ENCODE peak calls at places on chromosomes 11 and 22, in five cellular contexts. R, G, O, U and J are unnamed samples.

GRCh38 chr11:122516686-122517085 is 138.8 kb upstream of the UBASH3B start:
- DNase-seq in R (no peak), G (no peak), O (no peak), U (no peak), J (no peak)

GRCh38 chr11:315516-315994 is 1.7 kb downstream of the IFITM1 start:
- DNase-seq in R (no peak), G (no peak), O (no peak), U (no peak), J (no peak)

GRCh38 chr11:783581-784015 is 6.3 kb downstream of the CEND1 start:
- DNase-seq in R (peak; percentile 94), G (no peak), O (peak; percentile 88), U (no peak), J (peak; percentile 44)

GRCh38 chr11:69919659-69920499 is 100.7 kb upstream of the FGF3 start:
- DNase-seq in R (no peak), G (no peak), O (no peak), U (no peak), J (no peak)

GRCh38 chr11:77126156-77126775 is 1.8 kb upstream of the MYO7A start:
- DNase-seq in R (no peak), G (no peak), O (peak; percentile 25), U (no peak), J (no peak)

GRCh38 chr22:29141078-29141688 is 64.5 kb upstream of the EMID1 start:
- DNase-seq in R (no peak), G (no peak), O (no peak), U (no peak), J (no peak)

GRCh38 chr11:69841859-69842698 is 22.9 kb upstream of the FGF3 start:
- DNase-seq in R (peak; percentile 35), G (no peak), O (no peak), U (no peak), J (no peak)

GRCh38 chr22:20663137-20663828 is 110.6 kb upstream of the SERPIND1 start:
- DNase-seq in R (no peak), G (no peak), O (no peak), U (no peak), J (no peak)

GRCh38 chr22:46842606-46843005 is 80.2 kb downstream of the TBC1D22A start:
- DNase-seq in R (no peak), G (no peak), O (no peak), U (no peak), J (no peak)

GRCh38 chr22:24393012-24393559 is 34.3 kb upstream of the ADORA2A start:
- DNase-seq in R (no peak), G (no peak), O (no peak), U (no peak), J (no peak)

GRCh38 chr22:45742866-45743450 is 71.3 kb downstream of the ATXN10 start:
- DNase-seq in R (no peak), G (no peak), O (no peak), U (no peak), J (peak; percentile 2)

GRCh38 chr11:66068154-66068821 is 1.8 kb upstream of the PACS1 start:
- DNase-seq in R (peak; percentile 85), G (peak; percentile 64), O (peak; percentile 59), U (peak; percentile 67), J (peak; percentile 38)

GRCh38 chr11:57205046-57205671 is 23.4 kb downstream of the LRRC55 start:
- DNase-seq in R (no peak), G (no peak), O (no peak), U (no peak), J (no peak)

GRCh38 chr11:36398261-36398953 is 102.3 kb downstream of the PRR5L start:
- DNase-seq in R (no peak), G (no peak), O (no peak), U (no peak), J (no peak)

GRCh38 chr11:85941380-85941973 is 86.3 kb downstream of the CCDC83 start:
- DNase-seq in R (peak; percentile 66), G (no peak), O (no peak), U (no peak), J (no peak)

GRCh38 chr11:71355266-71355665 is 92.9 kb downstream of the DHCR7 start:
- DNase-seq in R (no peak), G (no peak), O (no peak), U (no peak), J (no peak)

GRCh38 chr11:108313444-108313843 is 90.6 kb downstream of the ATM start:
- DNase-seq in R (no peak), G (no peak), O (no peak), U (no peak), J (no peak)

GRCh38 chr11:10784229-10785145 is 24.2 kb downstream of the EIF4G2 start:
- DNase-seq in R (peak; percentile 66), G (no peak), O (no peak), U (no peak), J (peak; percentile 8)

GRCh38 chr22:40441761-40442364 is 71.5 kb downstream of the SGSM3 start:
- DNase-seq in R (no peak), G (no peak), O (no peak), U (no peak), J (no peak)

GRCh38 chr11:23976369-23976768 is 520.5 kb upstream of the LUZP2 start:
- DNase-seq in R (no peak), G (no peak), O (no peak), U (no peak), J (no peak)

GRCh38 chr22:43506487-43506886 is 94.7 kb downstream of the MPPED1 start:
- DNase-seq in R (no peak), G (no peak), O (no peak), U (no peak), J (no peak)

GRCh38 chr22:19890502-19891349 is 36.1 kb upstream of the GNB1L start:
- DNase-seq in R (no peak), G (no peak), O (no peak), U (no peak), J (no peak)

GRCh38 chr11:36216061-36216615 is 73.1 kb downstream of the COMMD9 start:
- DNase-seq in R (no peak), G (no peak), O (no peak), U (no peak), J (no peak)

GRCh38 chr22:39900306-39901227 is at the start of gene GRAP2:
- DNase-seq in R (no peak), G (peak; percentile 47), O (no peak), U (no peak), J (no peak)

GRCh38 chr11:33732176-33732575 is 4.0 kb downstream of the CD59 start:
- DNase-seq in R (no peak), G (no peak), O (no peak), U (no peak), J (no peak)

GRCh38 chr22:49657275-49657973 is 170.2 kb downstream of the BRD1 start:
- DNase-seq in R (no peak), G (peak; percentile 63), O (no peak), U (no peak), J (peak; percentile 79)

GRCh38 chr11:71082454-71082853 is 169.9 kb downstream of the SHANK2 start:
- DNase-seq in R (no peak), G (no peak), O (no peak), U (no peak), J (no peak)

GRCh38 chr22:24695958-24696511 is 78.5 kb downstream of the PIWIL3 start:
- DNase-seq in R (peak; percentile 47), G (no peak), O (no peak), U (no peak), J (no peak)

GRCh38 chr11:34644669-34645406 is 23.9 kb downstream of the EHF start:
- DNase-seq in R (no peak), G (no peak), O (no peak), U (no peak), J (no peak)

GRCh38 chr11:114209343-114209742 is 86.9 kb upstream of the NNMT start:
- DNase-seq in R (peak; percentile 78), G (no peak), O (no peak), U (no peak), J (no peak)

GRCh38 chr22:49483946-49484345 is 343.7 kb downstream of the BRD1 start:
- DNase-seq in R (no peak), G (no peak), O (no peak), U (no peak), J (no peak)

GRCh38 chr22:26756675-26757293 is 99.4 kb downstream of the MIAT start:
- DNase-seq in R (peak; percentile 84), G (no peak), O (peak; percentile 62), U (no peak), J (peak; percentile 1)

GRCh38 chr11:58406774-58407173 is at the start of gene OR5B3:
- DNase-seq in R (no peak), G (no peak), O (no peak), U (no peak), J (no peak)

GRCh38 chr11:8360086-8360828 is 96.6 kb upstream of the LMO1 start:
- DNase-seq in R (no peak), G (no peak), O (no peak), U (no peak), J (no peak)